ENCODE peak calls at places on chromosomes 13 and 19, in seven cellular contexts. One of them, this sample, is unnamed. For H3K4me1, the result is how much of the 10 kb centered on the place peaks cover.

GRCh38 chr13:78680064-78680463 is 21.1 kb upstream of the OBI1 start:
- DNase-seq in ascending aorta: no peak
- DNase-seq in cardiac muscle cell: no peak
- DNase-seq in A549: no peak
- DNase-seq in heart left ventricle: no peak
- DNase-seq in adrenal gland: no peak
- DNase-seq in heart right ventricle: no peak
- DNase-seq in this sample: no peak

GRCh38 chr13:112454648-112455334 is 78.6 kb downstream of the SPACA7 start:
- DNase-seq in ascending aorta: no peak
- DNase-seq in cardiac muscle cell: no peak
- DNase-seq in A549: no peak
- DNase-seq in heart left ventricle: no peak
- DNase-seq in adrenal gland: no peak
- DNase-seq in heart right ventricle: no peak
- DNase-seq in this sample: no peak

GRCh38 chr19:17471410-17472125 is 1.2 kb downstream of the SLC27A1 start:
- DNase-seq in ascending aorta: no peak
- DNase-seq in cardiac muscle cell: no peak
- DNase-seq in A549: no peak
- DNase-seq in heart left ventricle: no peak
- DNase-seq in adrenal gland: no peak
- DNase-seq in heart right ventricle: no peak
- DNase-seq in this sample: no peak

GRCh38 chr13:30766957-30767603 is 31.7 kb downstream of the ALOX5AP start:
- DNase-seq in ascending aorta: no peak
- DNase-seq in cardiac muscle cell: no peak
- DNase-seq in A549: no peak
- DNase-seq in heart left ventricle: no peak
- DNase-seq in adrenal gland: no peak
- DNase-seq in heart right ventricle: no peak
- DNase-seq in this sample: no peak

GRCh38 chr13:106117035-106117434 is 418.4 kb downstream of the EFNB2 start:
- DNase-seq in ascending aorta: no peak
- DNase-seq in cardiac muscle cell: no peak
- DNase-seq in A549: no peak
- DNase-seq in heart left ventricle: no peak
- DNase-seq in adrenal gland: no peak
- DNase-seq in heart right ventricle: no peak
- DNase-seq in this sample: no peak

GRCh38 chr19:32908641-32909190 is 39.1 kb upstream of the SLC7A9 start:
- DNase-seq in ascending aorta: no peak
- DNase-seq in cardiac muscle cell: no peak
- DNase-seq in A549: no peak
- DNase-seq in heart left ventricle: no peak
- DNase-seq in adrenal gland: no peak
- DNase-seq in heart right ventricle: no peak
- DNase-seq in this sample: no peak

GRCh38 chr19:51524661-51525264 is 6.7 kb downstream of the SIGLEC6 start:
- DNase-seq in ascending aorta: no peak
- DNase-seq in cardiac muscle cell: no peak
- DNase-seq in A549: no peak
- DNase-seq in heart left ventricle: no peak
- DNase-seq in adrenal gland: no peak
- DNase-seq in heart right ventricle: no peak
- DNase-seq in this sample: no peak

GRCh38 chr19:49327878-49328544 is 3.0 kb upstream of the SLC6A16 start:
- DNase-seq in ascending aorta: no peak
- DNase-seq in cardiac muscle cell: peak
- DNase-seq in A549: peak
- DNase-seq in heart left ventricle: no peak
- DNase-seq in adrenal gland: no peak
- DNase-seq in heart right ventricle: no peak
- DNase-seq in this sample: peak

GRCh38 chr13:34308725-34309124 is 490.8 kb downstream of the RFC3 start:
- DNase-seq in ascending aorta: no peak
- DNase-seq in cardiac muscle cell: no peak
- DNase-seq in A549: no peak
- DNase-seq in heart left ventricle: no peak
- DNase-seq in adrenal gland: no peak
- DNase-seq in heart right ventricle: no peak
- DNase-seq in this sample: no peak

GRCh38 chr19:47671499-47671898 is 41.7 kb upstream of the EHD2 start:
- DNase-seq in ascending aorta: no peak
- DNase-seq in cardiac muscle cell: no peak
- DNase-seq in A549: no peak
- DNase-seq in heart left ventricle: no peak
- DNase-seq in adrenal gland: no peak
- DNase-seq in heart right ventricle: no peak
- DNase-seq in this sample: no peak

GRCh38 chr19:14561832-14562351 is 10.0 kb downstream of the NDUFB7 start:
- DNase-seq in ascending aorta: no peak
- DNase-seq in cardiac muscle cell: peak
- DNase-seq in A549: no peak
- DNase-seq in heart left ventricle: peak
- DNase-seq in adrenal gland: no peak
- DNase-seq in heart right ventricle: peak
- DNase-seq in this sample: peak

GRCh38 chr13:39451860-39452301 is 151.1 kb downstream of the LHFPL6 start:
- DNase-seq in ascending aorta: no peak
- DNase-seq in cardiac muscle cell: peak
- DNase-seq in A549: no peak
- DNase-seq in heart left ventricle: peak
- DNase-seq in adrenal gland: peak
- DNase-seq in heart right ventricle: peak
- DNase-seq in this sample: peak

GRCh38 chr13:46621133-46621532 is 68.2 kb downstream of the LRCH1 start:
- DNase-seq in ascending aorta: no peak
- DNase-seq in cardiac muscle cell: no peak
- DNase-seq in A549: no peak
- DNase-seq in heart left ventricle: no peak
- DNase-seq in adrenal gland: no peak
- DNase-seq in heart right ventricle: no peak
- DNase-seq in this sample: no peak

GRCh38 chr19:45253396-45254027 is 2.4 kb downstream of the MARK4 start:
- DNase-seq in ascending aorta: no peak
- DNase-seq in cardiac muscle cell: no peak
- DNase-seq in A549: no peak
- DNase-seq in heart left ventricle: no peak
- DNase-seq in adrenal gland: peak
- DNase-seq in heart right ventricle: no peak
- DNase-seq in this sample: no peak

DNA sequence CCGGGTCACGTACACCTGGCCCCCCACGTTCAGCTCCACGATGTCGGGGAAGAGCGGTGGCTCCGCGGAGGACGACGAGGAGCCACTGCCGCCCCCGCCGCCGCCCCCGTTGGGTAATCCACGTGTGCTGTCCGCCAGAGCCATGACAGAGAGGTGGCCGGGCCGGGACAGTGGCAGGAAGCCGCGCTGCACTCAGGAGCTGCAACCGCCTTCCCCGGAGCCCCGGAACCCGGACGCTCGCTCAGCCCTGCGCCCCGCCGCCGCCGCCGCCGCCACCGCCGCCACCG is 257 bp downstream of the KCTD12 start:
- DNase-seq in ascending aorta: no peak
- DNase-seq in cardiac muscle cell: no peak
- DNase-seq in A549: no peak
- DNase-seq in heart left ventricle: no peak
- DNase-seq in adrenal gland: peak
- DNase-seq in heart right ventricle: no peak
- DNase-seq in this sample: no peak
- H3K4me1 ChIP-seq in ascending aorta: under half
- H3K4me1 ChIP-seq in cardiac muscle cell: under half
- H3K4me1 ChIP-seq in A549: under half
- H3K4me1 ChIP-seq in heart left ventricle: under half
- H3K4me1 ChIP-seq in adrenal gland: under half
- H3K4me1 ChIP-seq in heart right ventricle: under half
- H3K4me1 ChIP-seq in this sample: under half

DNA sequence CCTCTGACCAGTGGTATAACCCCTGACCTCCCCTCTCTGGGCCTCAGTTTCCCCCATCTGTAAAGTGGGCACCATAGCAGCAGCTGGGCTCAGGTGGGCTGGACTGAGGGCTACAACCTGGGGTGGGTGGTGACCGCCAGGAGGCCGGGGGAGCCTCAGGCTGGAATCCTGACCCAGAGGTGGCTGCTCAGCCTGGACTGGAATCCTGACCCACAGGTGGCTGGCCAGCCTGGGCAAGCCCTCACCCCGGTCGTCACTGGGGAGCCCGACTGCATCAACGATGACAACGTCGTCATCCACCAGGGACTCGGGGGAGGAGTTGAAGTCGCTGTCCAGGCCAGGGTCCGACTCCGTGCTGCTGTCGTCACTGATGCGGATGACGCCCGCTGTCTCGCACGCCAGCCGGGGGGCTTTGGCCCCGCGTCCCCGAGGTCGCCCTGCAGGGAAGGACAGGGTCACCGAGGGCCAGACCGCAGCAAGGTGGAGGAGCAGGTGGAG is 10.2 kb downstream of the GPX4 start:
- DNase-seq in ascending aorta: no peak
- DNase-seq in cardiac muscle cell: no peak
- DNase-seq in A549: no peak
- DNase-seq in heart left ventricle: no peak
- DNase-seq in adrenal gland: no peak
- DNase-seq in heart right ventricle: no peak
- DNase-seq in this sample: no peak
- H3K4me3 ChIP-seq in ascending aorta: no peak
- H3K4me3 ChIP-seq in cardiac muscle cell: no peak
- H3K4me3 ChIP-seq in A549: no peak
- H3K4me3 ChIP-seq in heart left ventricle: no peak
- H3K4me3 ChIP-seq in adrenal gland: no peak
- H3K4me3 ChIP-seq in heart right ventricle: no peak
- H3K4me3 ChIP-seq in this sample: no peak

DNA sequence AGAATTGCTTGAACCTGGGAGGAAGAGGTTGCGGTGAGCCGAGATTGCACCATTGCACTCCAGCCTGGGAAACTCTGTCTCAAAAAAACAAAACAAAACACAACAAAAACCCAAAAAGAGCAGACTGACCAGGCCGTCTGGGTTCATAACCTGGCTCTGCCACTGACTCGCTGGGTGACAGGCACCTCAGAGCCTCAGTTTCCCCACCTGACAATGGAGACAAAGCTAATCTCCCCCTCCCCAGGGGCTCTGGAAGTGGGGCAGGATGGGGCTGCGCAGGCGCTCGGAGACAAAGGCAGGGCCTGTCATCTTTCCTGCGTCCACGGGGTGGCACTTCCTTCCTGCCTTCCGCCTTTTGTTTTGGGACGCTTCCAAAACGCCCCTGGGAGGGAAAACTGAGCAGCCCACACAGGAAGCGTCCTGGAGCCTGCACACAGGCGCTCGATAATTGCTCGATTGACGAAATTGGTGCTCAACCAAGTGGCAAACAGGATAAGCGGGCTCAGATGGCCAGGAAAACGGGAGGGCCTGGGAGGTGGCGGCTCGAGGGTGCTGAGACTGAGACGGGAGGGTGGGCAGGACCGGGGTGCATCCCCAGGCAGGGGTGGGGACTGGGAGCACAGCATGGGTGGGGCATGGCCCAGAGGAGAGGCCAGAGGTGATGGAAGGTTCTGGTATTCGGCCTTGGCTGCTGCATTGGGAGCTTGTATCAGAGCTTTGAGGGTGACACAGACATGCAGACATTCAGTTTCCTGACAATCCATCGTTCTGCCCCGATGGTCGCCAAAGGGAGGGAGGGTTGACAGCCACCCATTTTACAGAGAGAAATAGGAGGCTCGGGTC is 17.8 kb downstream of the SPC24 start:
- DNase-seq in ascending aorta: peak
- DNase-seq in cardiac muscle cell: peak
- DNase-seq in A549: peak
- DNase-seq in heart left ventricle: peak
- DNase-seq in adrenal gland: peak
- DNase-seq in heart right ventricle: peak
- DNase-seq in this sample: peak
- H3K4me1 ChIP-seq in ascending aorta: under half
- H3K4me1 ChIP-seq in cardiac muscle cell: under half
- H3K4me1 ChIP-seq in A549: under half
- H3K4me1 ChIP-seq in heart left ventricle: under half
- H3K4me1 ChIP-seq in adrenal gland: under half
- H3K4me1 ChIP-seq in heart right ventricle: under half
- H3K4me1 ChIP-seq in this sample: under half

GRCh38 chr19:10290876-10291553 is 1.3 kb downstream of the ICAM5 start:
- DNase-seq in ascending aorta: no peak
- DNase-seq in cardiac muscle cell: peak
- DNase-seq in A549: no peak
- DNase-seq in heart left ventricle: peak
- DNase-seq in adrenal gland: no peak
- DNase-seq in heart right ventricle: peak
- DNase-seq in this sample: no peak
- H3K4me3 ChIP-seq in ascending aorta: peak
- H3K4me3 ChIP-seq in cardiac muscle cell: peak
- H3K4me3 ChIP-seq in A549: peak
- H3K4me3 ChIP-seq in heart left ventricle: peak
- H3K4me3 ChIP-seq in adrenal gland: no peak
- H3K4me3 ChIP-seq in heart right ventricle: peak
- H3K4me3 ChIP-seq in this sample: peak

DNA sequence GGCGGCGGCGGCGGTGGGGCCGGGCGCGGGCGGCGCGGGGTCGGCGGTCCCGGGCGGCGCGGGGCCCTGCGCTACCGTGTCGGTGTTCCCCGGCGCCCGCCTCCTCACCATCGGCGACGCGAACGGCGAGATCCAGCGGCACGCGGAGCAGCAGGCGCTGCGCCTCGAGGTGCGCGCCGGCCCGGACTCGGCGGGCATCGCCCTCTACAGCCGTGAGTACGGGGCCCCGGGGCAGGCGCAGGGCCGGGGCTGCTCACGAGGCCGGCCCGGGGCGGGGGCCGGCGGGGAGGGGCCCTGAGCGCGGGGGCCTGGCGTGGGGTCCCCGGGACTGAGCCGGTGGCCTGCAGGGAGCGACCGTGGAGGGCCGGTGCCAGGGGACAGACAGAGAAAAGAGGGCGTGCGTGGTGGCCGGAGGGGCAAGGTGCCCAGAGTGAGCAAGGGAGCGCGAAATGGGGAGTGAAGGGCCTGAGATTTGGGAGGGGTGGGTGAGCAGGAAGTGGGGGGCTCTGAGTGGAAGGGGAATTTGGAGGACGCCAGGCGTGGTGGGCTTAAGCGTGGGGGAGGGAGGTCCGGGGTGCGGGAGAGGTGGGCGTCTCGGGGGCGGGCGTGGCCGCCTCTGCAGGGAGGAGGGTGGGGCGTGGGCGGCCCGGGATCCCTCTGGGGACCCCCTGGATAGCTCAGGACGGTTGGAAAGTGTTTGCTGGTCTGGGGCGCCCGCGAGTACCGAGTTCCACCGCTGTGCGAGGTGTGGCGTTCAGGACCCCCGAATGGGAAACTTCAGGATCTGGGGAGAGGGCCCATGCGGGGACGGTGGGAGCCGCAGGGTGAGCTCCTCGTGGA is 578 bp downstream of the CARM1 start:
- DNase-seq in ascending aorta: no peak
- DNase-seq in cardiac muscle cell: peak
- DNase-seq in A549: no peak
- DNase-seq in heart left ventricle: peak
- DNase-seq in adrenal gland: peak
- DNase-seq in heart right ventricle: peak
- DNase-seq in this sample: peak
- H3K4me1 ChIP-seq in ascending aorta: under half
- H3K4me1 ChIP-seq in cardiac muscle cell: under half
- H3K4me1 ChIP-seq in A549: under half
- H3K4me1 ChIP-seq in heart left ventricle: half or more
- H3K4me1 ChIP-seq in adrenal gland: under half
- H3K4me1 ChIP-seq in heart right ventricle: under half
- H3K4me1 ChIP-seq in this sample: under half